ENCODE peak calls at places on chromosomes 2 and 18, in six cellular contexts. Q is stimulated activated naive CD8-positive, alpha-beta T cell treated with anti-CD3 and anti-CD28 coated beads, Interleukin-15, amount 100 ng/mL, for 72 hours; F is T-helper 9 cell; V is nephron progenitor cell; E is breast epithelium; X is colonic mucosa. L is an unnamed sample.

GRCh38 chr2:53829252-53829651 is 30.5 kb downstream of the GPR75 start:
- DNase-seq in F (no peak), V (no peak), X (no peak), E (no peak), Q (no peak), L (no peak)

GRCh38 chr2:216574046-216574445 is 59.2 kb upstream of the IGFBP2 start:
- DNase-seq in V (no peak), F (no peak), E (no peak), X (no peak), Q (no peak), L (no peak)

GRCh38 chr2:119247844-119248271 is 24.2 kb downstream of the STEAP3 start:
- DNase-seq in Q (no peak), V (no peak), E (no peak), X (no peak), F (no peak), L (no peak)

GRCh38 chr2:120392923-120393322 is 47.0 kb downstream of the INHBB start:
- DNase-seq in F (no peak), V (no peak), Q (no peak), X (no peak), E (no peak), L (no peak)

GRCh38 chr2:15993232-15993610 is 52.9 kb downstream of the MYCN start:
- DNase-seq in V (no peak), X (no peak), F (no peak), Q (no peak), E (no peak), L (no peak)

GRCh38 chr2:212494413-212495020 is 44.1 kb downstream of the ERBB4 start:
- DNase-seq in F (no peak), X (no peak), E (no peak), Q (no peak), V (no peak), L (no peak)

GRCh38 chr2:237702439-237703397 is 75.3 kb downstream of the LRRFIP1 start:
- DNase-seq in F (no peak), Q (no peak), X (peak), V (peak), E (no peak), L (peak)

GRCh38 chr2:215430528-215431187 is 5.2 kb downstream of the FN1 start:
- DNase-seq in X (no peak), Q (no peak), F (no peak), E (no peak), V (no peak), L (no peak)

GRCh38 chr2:196145256-196145655 is 26.1 kb downstream of the STK17B start:
- DNase-seq in X (no peak), Q (no peak), V (no peak), E (no peak), F (no peak), L (no peak)

GRCh38 chr2:134609924-134610498 is 108.8 kb downstream of the TMEM163 start:
- DNase-seq in F (no peak), V (no peak), X (no peak), Q (no peak), E (no peak), L (no peak)

GRCh38 chr2:182625814-182626213 is 90.2 kb upstream of the DNAJC10 start:
- DNase-seq in E (no peak), F (no peak), X (no peak), V (no peak), Q (no peak), L (no peak)

GRCh38 chr18:42730272-42730671 is 385.2 kb downstream of the RIT2 start:
- DNase-seq in F (no peak), E (no peak), Q (no peak), X (no peak), V (no peak), L (no peak)

GRCh38 chr18:23136326-23137092 is 1.2 kb downstream of the CABLES1 start:
- DNase-seq in F (no peak), Q (peak), X (peak), V (peak), E (peak), L (peak)

GRCh38 chr2:72895759-72896281 is 8.6 kb downstream of the SPR start:
- DNase-seq in E (no peak), Q (no peak), V (no peak), F (no peak), X (peak), L (no peak)

GRCh38 chr2:153939124-153939796 is 67.5 kb downstream of the GALNT13 start:
- DNase-seq in F (no peak), Q (no peak), E (no peak), X (no peak), V (no peak), L (no peak)

GRCh38 chr18:59021500-59021899 is 118.2 kb upstream of the SEC11C start:
- DNase-seq in F (no peak), E (no peak), Q (no peak), V (no peak), X (no peak), L (no peak)

GRCh38 chr2:12787891-12788783 is 71.4 kb downstream of the TRIB2 start:
- DNase-seq in F (no peak), Q (no peak), E (no peak), X (no peak), V (no peak), L (no peak)

GRCh38 chr2:46377287-46377605 is 80.0 kb downstream of the EPAS1 start:
- DNase-seq in V (no peak), Q (no peak), E (no peak), X (peak), F (no peak), L (no peak)

GRCh38 chr2:3435440-3435839 is 55.9 kb downstream of the TRAPPC12 start:
- DNase-seq in X (no peak), Q (no peak), E (no peak), V (no peak), F (no peak), L (no peak)

GRCh38 chr18:35661483-35662146 is 80.1 kb downstream of the GALNT1 start:
- DNase-seq in E (no peak), V (no peak), X (no peak), Q (no peak), F (no peak), L (no peak)

GRCh38 chr2:234423884-234424283 is 73.0 kb downstream of the ARL4C start:
- DNase-seq in F (no peak), E (no peak), Q (no peak), V (no peak), X (no peak), L (no peak)

GRCh38 chr2:42795871-42796301 is 3.5 kb upstream of the HAAO start:
- DNase-seq in Q (no peak), X (no peak), V (no peak), F (no peak), E (no peak), L (no peak)

GRCh38 chr18:66635342-66635741 is 31.5 kb upstream of the CDH19 start:
- DNase-seq in Q (no peak), X (no peak), V (no peak), E (no peak), F (no peak), L (no peak)

GRCh38 chr18:25503567-25504081 is 151.7 kb upstream of the ZNF521 start:
- DNase-seq in Q (no peak), E (peak), X (peak), F (no peak), V (peak), L (peak)

GRCh38 chr2:172389685-172390339 is 37.6 kb upstream of the ITGA6 start:
- DNase-seq in Q (no peak), V (no peak), E (no peak), F (no peak), X (no peak), L (no peak)

GRCh38 chr2:68853915-68854314 is 17.3 kb downstream of the BMP10 start:
- DNase-seq in X (no peak), E (no peak), Q (no peak), F (no peak), V (no peak), L (no peak)

GRCh38 chr18:435940-436339 is 64.6 kb downstream of the COLEC12 start:
- DNase-seq in V (no peak), X (no peak), Q (no peak), E (no peak), F (no peak), L (no peak)

GRCh38 chr2:236576053-236576452 is 6.4 kb downstream of the ACKR3 start:
- DNase-seq in Q (no peak), E (no peak), X (no peak), F (no peak), V (no peak), L (no peak)

GRCh38 chr2:120783371-120783791 is 47.7 kb downstream of the GLI2 start:
- DNase-seq in E (no peak), X (no peak), V (no peak), Q (no peak), F (no peak), L (no peak)

GRCh38 chr2:11234309-11234708 is 79.0 kb downstream of the SLC66A3 start:
- DNase-seq in V (no peak), Q (no peak), E (no peak), F (no peak), X (no peak), L (no peak)

GRCh38 chr18:13382683-13382989 is 164.1 kb downstream of the LDLRAD4 start:
- DNase-seq in F (no peak), Q (no peak), E (no peak), X (no peak), V (no peak), L (no peak)